ENCODE peak calls at places on chromosomes 3 and 15, in five cellular contexts. P, L, H, C and Y are unnamed samples.

GRCh38 chr15:31032959-31033358 is 41.5 kb upstream of the MTMR10 start:
- DNase-seq in P (no peak), L (no peak), H (no peak), C (no peak), Y (no peak)

GRCh38 chr15:69032006-69032405 is 17.5 kb downstream of the NOX5 start:
- DNase-seq in P (no peak), L (no peak), H (no peak), C (no peak), Y (no peak)

GRCh38 chr3:174308761-174309160 is 550.4 kb upstream of the NAALADL2 start:
- DNase-seq in P (no peak), L (no peak), H (no peak), C (no peak), Y (no peak)

GRCh38 chr15:49145651-49146609 is 9.5 kb downstream of the COPS2 start:
- DNase-seq in P (no peak), L (no peak), H (peak), C (no peak), Y (no peak)

GRCh38 chr15:63089260-63090043 is 32.2 kb upstream of the LACTB start:
- DNase-seq in P (no peak), L (no peak), H (no peak), C (no peak), Y (no peak)

GRCh38 chr3:156161172-156161571 is 40.8 kb downstream of the KCNAB1 start:
- DNase-seq in P (no peak), L (no peak), H (peak), C (no peak), Y (no peak)

GRCh38 chr3:156795890-156796451 is 30.2 kb upstream of the LEKR1 start:
- DNase-seq in P (no peak), L (no peak), H (no peak), C (no peak), Y (no peak)

GRCh38 chr3:24514139-24514538 is 19.5 kb upstream of the THRB start:
- DNase-seq in P (no peak), L (no peak), H (no peak), C (no peak), Y (no peak)

GRCh38 chr3:186693843-186694242 is 23.3 kb upstream of the KNG1 start:
- DNase-seq in P (no peak), L (no peak), H (no peak), C (no peak), Y (no peak)

GRCh38 chr3:12159227-12159601 is 502 bp upstream of the TIMP4 start:
- DNase-seq in P (no peak), L (no peak), H (no peak), C (no peak), Y (no peak)

GRCh38 chr3:137165117-137165806 is 207.5 kb downstream of the IL20RB start:
- DNase-seq in P (no peak), L (no peak), H (no peak), C (no peak), Y (no peak)

GRCh38 chr3:23743141-23743784 is 62.5 kb upstream of the UBE2E1 start:
- DNase-seq in P (no peak), L (no peak), H (no peak), C (no peak), Y (no peak)

GRCh38 chr15:39511000-39511914 is 69.6 kb upstream of the THBS1 start:
- DNase-seq in P (no peak), L (no peak), H (no peak), C (no peak), Y (no peak)

GRCh38 chr15:39149636-39150035 is 431.2 kb upstream of the THBS1 start:
- DNase-seq in P (no peak), L (no peak), H (no peak), C (no peak), Y (no peak)

GRCh38 chr3:82641701-82642100 is 880.3 kb upstream of the GBE1 start:
- DNase-seq in P (no peak), L (no peak), H (no peak), C (no peak), Y (no peak)

GRCh38 chr3:126348308-126348920 is 8.8 kb downstream of the KLF15 start:
- DNase-seq in P (peak), L (peak), H (no peak), C (no peak), Y (no peak)

GRCh38 chr3:110198717-110199587 is 861.6 kb upstream of the DPPA4 start:
- DNase-seq in P (peak), L (no peak), H (no peak), C (no peak), Y (no peak)

GRCh38 chr15:77566092-77566491 is 66.6 kb downstream of the LINGO1 start:
- DNase-seq in P (no peak), L (no peak), H (no peak), C (no peak), Y (no peak)

GRCh38 chr15:39788800-39789565 is 6.3 kb upstream of the FSIP1 start:
- DNase-seq in P (no peak), L (no peak), H (no peak), C (no peak), Y (no peak)

GRCh38 chr15:44038801-44039200 is 156.3 kb downstream of the FRMD5 start:
- DNase-seq in P (no peak), L (no peak), H (no peak), C (no peak), Y (no peak)

GRCh38 chr3:40971191-40972168 is 227.8 kb upstream of the CTNNB1 start:
- DNase-seq in P (peak), L (no peak), H (no peak), C (peak), Y (peak)

GRCh38 chr15:77607111-77607893 is 25.4 kb downstream of the LINGO1 start:
- DNase-seq in P (no peak), L (no peak), H (no peak), C (no peak), Y (no peak)

GRCh38 chr15:33907326-33907725 is 61.0 kb upstream of the CHRM5 start:
- DNase-seq in P (no peak), L (no peak), H (no peak), C (no peak), Y (no peak)

GRCh38 chr3:133734305-133734704 is 11.9 kb upstream of the TF start:
- DNase-seq in P (no peak), L (no peak), H (no peak), C (no peak), Y (no peak)

GRCh38 chr3:143119974-143120715 is 574 bp downstream of the CHST2 start:
- DNase-seq in P (no peak), L (no peak), H (peak), C (no peak), Y (peak)

GRCh38 chr3:34239870-34240269 is 441.4 kb downstream of the PDCD6IP start:
- DNase-seq in P (no peak), L (no peak), H (no peak), C (no peak), Y (no peak)

GRCh38 chr3:188244395-188244861 is 90.5 kb downstream of the LPP start:
- DNase-seq in P (no peak), L (no peak), H (no peak), C (no peak), Y (no peak)

GRCh38 chr15:40766906-40767837 is 2.6 kb upstream of the C15orf62 start:
- DNase-seq in P (peak), L (no peak), H (no peak), C (no peak), Y (no peak)

GRCh38 chr15:74793135-74794028 is 11.5 kb downstream of the CSK start:
- DNase-seq in P (no peak), L (no peak), H (peak), C (no peak), Y (no peak)
- TF ChIP-seq CTCF in P (no peak), L (no peak), H (peak), C (no peak), Y (no peak)

GRCh38 chr3:8458711-8459110 is 42.9 kb upstream of the LMCD1 start:
- DNase-seq in P (no peak), L (no peak), H (no peak), C (no peak), Y (no peak)
- TF ChIP-seq CTCF in P (no peak), L (no peak), H (no peak), C (no peak), Y (no peak)

GRCh38 chr15:66702035-66702769 is at the start of gene SMAD6:
- DNase-seq in P (peak), L (peak), H (peak), C (peak), Y (peak)
- TF ChIP-seq CTCF in P (no peak), L (peak), H (no peak), C (no peak), Y (no peak)

GRCh38 chr15:37793851-37794250 is 140.6 kb upstream of the TMCO5A start:
- DNase-seq in P (no peak), L (no peak), H (no peak), C (no peak), Y (no peak)
- TF ChIP-seq CTCF in P (peak), L (no peak), H (no peak), C (no peak), Y (no peak)